ENCODE peak calls at places on chromosomes 11 and 22, in five cellular contexts. J is LHCN-M2; V is effector CD4-positive, alpha-beta T cell; X is CD8-positive, alpha-beta memory T cell; Y is GM12865. E is an unnamed sample.

GRCh38 chr22:31230871-31231621 is 18.9 kb downstream of the LIMK2 start:
- DNase-seq in J (peak), V (peak), X (peak), Y (peak), E (no peak)

GRCh38 chr11:11668781-11669180 is 47.0 kb upstream of the GALNT18 start:
- DNase-seq in J (no peak), V (no peak), X (no peak), Y (no peak), E (no peak)

GRCh38 chr11:72001255-72001654 is 2.5 kb downstream of the IL18BP start:
- DNase-seq in J (no peak), V (no peak), X (no peak), Y (no peak), E (no peak)

GRCh38 chr11:103875855-103876510 is 160.5 kb upstream of the DDI1 start:
- DNase-seq in J (no peak), V (no peak), X (no peak), Y (peak), E (no peak)

GRCh38 chr11:1780700-1781592 is 17.2 kb upstream of the CTSD start:
- DNase-seq in J (no peak), V (no peak), X (no peak), Y (no peak), E (no peak)

GRCh38 chr22:26766510-26767350 is 109.3 kb downstream of the MIAT start:
- DNase-seq in J (no peak), V (no peak), X (no peak), Y (no peak), E (no peak)

GRCh38 chr11:94449437-94449836 is 44.2 kb downstream of the MRE11 start:
- DNase-seq in J (peak), V (no peak), X (no peak), Y (no peak), E (no peak)

GRCh38 chr22:37662039-37662438 is 3.5 kb downstream of the PDXP start:
- DNase-seq in J (no peak), V (no peak), X (no peak), Y (no peak), E (no peak)

GRCh38 chr11:8818421-8818820 is 92.6 kb upstream of the AKIP1 start:
- DNase-seq in J (no peak), V (no peak), X (no peak), Y (no peak), E (no peak)

GRCh38 chr11:34348919-34349318 is 8.9 kb downstream of the ABTB2 start:
- DNase-seq in J (peak), V (no peak), X (no peak), Y (no peak), E (no peak)

GRCh38 chr11:74676596-74676995 is 54.6 kb downstream of the CHRDL2 start:
- DNase-seq in J (no peak), V (no peak), X (no peak), Y (no peak), E (no peak)

GRCh38 chr22:36577019-36577418 is 48.1 kb upstream of the EIF3D start:
- DNase-seq in J (peak), V (no peak), X (no peak), Y (no peak), E (no peak)

GRCh38 chr11:35167451-35167954 is 28.5 kb downstream of the CD44 start:
- DNase-seq in J (no peak), V (no peak), X (no peak), Y (no peak), E (no peak)

GRCh38 chr11:109338131-109338530 is 83.9 kb upstream of the C11orf87 start:
- DNase-seq in J (peak), V (no peak), X (no peak), Y (no peak), E (no peak)

GRCh38 chr11:19368726-19369364 is 128.1 kb upstream of the E2F8 start:
- DNase-seq in J (peak), V (no peak), X (no peak), Y (no peak), E (no peak)

GRCh38 chr11:134509381-134510068 is 97.5 kb upstream of the B3GAT1 start:
- DNase-seq in J (no peak), V (no peak), X (no peak), Y (no peak), E (no peak)

GRCh38 chr22:38657248-38657909 is 941 bp downstream of the CBY1 start:
- DNase-seq in J (no peak), V (peak), X (peak), Y (peak), E (peak)

GRCh38 chr22:31906569-31906968 is 37.8 kb upstream of the YWHAH start:
- DNase-seq in J (no peak), V (no peak), X (no peak), Y (no peak), E (no peak)

GRCh38 chr11:127074151-127074761 is 73.7 kb upstream of the KIRREL3 start:
- DNase-seq in J (peak), V (no peak), X (no peak), Y (peak), E (peak)

GRCh38 chr11:64437426-64437825 is 78.5 kb downstream of the RPS6KA4 start:
- DNase-seq in J (no peak), V (no peak), X (no peak), Y (no peak), E (no peak)

GRCh38 chr22:45462034-45462655 is 40.5 kb upstream of the FBLN1 start:
- DNase-seq in J (no peak), V (no peak), X (no peak), Y (peak), E (no peak)

GRCh38 chr11:10504490-10504889 is 36.5 kb downstream of the RNF141 start:
- DNase-seq in J (no peak), V (no peak), X (no peak), Y (no peak), E (no peak)

GRCh38 chr22:16131918-16132317 is 442.1 kb downstream of the POTEH start:
- DNase-seq in J (no peak), V (no peak), X (no peak), Y (no peak), E (no peak)

GRCh38 chr11:44628730-44629361 is 63.4 kb downstream of the CD82 start:
- DNase-seq in J (no peak), V (no peak), X (peak), Y (no peak), E (no peak)

GRCh38 chr11:93993747-93994146 is 27.4 kb upstream of the HEPHL1 start:
- DNase-seq in J (no peak), V (no peak), X (no peak), Y (no peak), E (no peak)

E was measured in GM06990.